ENCODE peak calls at places on chromosome X, in six cellular contexts. R is HepG2, S is GM12891, M is K562, I is GM12878, Q is H1. G is an unnamed sample.

GRCh38 chrX:13001097-13001496 is 26.2 kb downstream of the TMSB4X start:
- DNase-seq in R (no peak), Q (no peak), M (no peak), I (no peak), S (no peak), G (no peak)

GRCh38 chrX:18146954-18147353 is 73.7 kb downstream of the BEND2 start:
- DNase-seq in I (no peak), R (peak), Q (no peak), M (peak), S (no peak), G (no peak)

GRCh38 chrX:21873063-21873785 is 17.4 kb downstream of the YY2 start:
- DNase-seq in Q (no peak), M (no peak), R (no peak), S (no peak), I (no peak), G (no peak)

GRCh38 chrX:148459343-148459742 is 41.1 kb upstream of the AFF2 start:
- DNase-seq in R (no peak), I (peak), M (no peak), Q (no peak), S (no peak), G (no peak)

GRCh38 chrX:103063191-103063845 is 653 bp downstream of the BEX1 start:
- DNase-seq in I (no peak), S (no peak), Q (peak), R (peak), M (no peak), G (no peak)

GRCh38 chrX:97402333-97402732 is 518.6 kb downstream of the RPA4 start:
- DNase-seq in R (no peak), S (no peak), M (no peak), Q (no peak), I (no peak), G (no peak)

GRCh38 chrX:331772-332495 is 13.3 kb upstream of the GTPBP6 start:
- DNase-seq in R (no peak), M (no peak), I (no peak), Q (no peak), S (no peak), G (no peak)

GRCh38 chrX:134603806-134604700 is 54.2 kb downstream of the PLAC1 start:
- DNase-seq in M (no peak), Q (no peak), S (no peak), I (no peak), R (no peak), G (no peak)

GRCh38 chrX:13506574-13506973 is 62.8 kb upstream of the EGFL6 start:
- DNase-seq in I (no peak), Q (no peak), M (peak), S (peak), R (peak), G (peak)

GRCh38 chrX:129427267-129427666 is 96.0 kb downstream of the SMARCA1 start:
- DNase-seq in I (no peak), M (no peak), Q (no peak), S (no peak), R (no peak), G (no peak)

GRCh38 chrX:136577562-136577961 is 45.5 kb downstream of the VGLL1 start:
- DNase-seq in S (no peak), I (no peak), R (peak), Q (no peak), M (peak), G (no peak)

GRCh38 chrX:110135618-110136017 is 132.7 kb downstream of the TMEM164 start:
- DNase-seq in I (no peak), R (no peak), M (no peak), Q (no peak), S (no peak), G (no peak)

GRCh38 chrX:105451426-105451825 is 230.9 kb upstream of the TEX13A start:
- DNase-seq in Q (no peak), R (no peak), M (no peak), S (no peak), I (no peak), G (no peak)

GRCh38 chrX:38225093-38225492 is 4.4 kb upstream of the SRPX start:
- DNase-seq in I (no peak), R (no peak), S (no peak), Q (no peak), M (no peak), G (no peak)

GRCh38 chrX:140733766-140734342 is 24.3 kb downstream of the LINC00632 start:
- DNase-seq in R (peak), S (no peak), Q (no peak), M (peak), I (no peak), G (no peak)

GRCh38 chrX:70138622-70139021 is 5.4 kb downstream of the IGBP1 start:
- DNase-seq in M (no peak), R (no peak), I (no peak), S (no peak), Q (no peak), G (no peak)

GRCh38 chrX:102745513-102746133 is 25.1 kb downstream of the GPRASP3 start:
- DNase-seq in I (no peak), R (no peak), S (no peak), Q (peak), M (no peak), G (no peak)

GRCh38 chrX:105567046-105567445 is 255.3 kb upstream of the NRK start:
- DNase-seq in S (no peak), Q (no peak), R (no peak), I (no peak), M (no peak), G (no peak)

GRCh38 chrX:29315931-29316330 is 728.7 kb downstream of the IL1RAPL1 start:
- DNase-seq in R (no peak), I (no peak), M (no peak), Q (no peak), S (no peak), G (no peak)

GRCh38 chrX:21655901-21656586 is 2.1 kb downstream of the KLHL34 start:
- DNase-seq in M (no peak), R (no peak), I (no peak), S (no peak), Q (no peak), G (peak)

GRCh38 chrX:117972681-117973080 is 143.9 kb downstream of the KLHL13 start:
- DNase-seq in R (no peak), S (no peak), I (no peak), M (no peak), Q (no peak), G (no peak)

GRCh38 chrX:147981038-147981752 is at the start of gene FMR1NB:
- DNase-seq in M (peak), Q (no peak), I (peak), R (no peak), S (no peak), G (no peak)

GRCh38 chrX:1893758-1894294 is 279.0 kb downstream of the ASMT start:
- DNase-seq in M (no peak), R (no peak), S (no peak), Q (no peak), I (no peak), G (no peak)

GRCh38 chrX:14030248-14030592 is 528 bp upstream of the GEMIN8 start:
- DNase-seq in M (no peak), I (no peak), S (no peak), R (no peak), Q (no peak), G (no peak)

GRCh38 chrX:18927558-18927957 is 56.4 kb downstream of the PHKA2 start:
- DNase-seq in Q (no peak), S (no peak), I (no peak), M (no peak), R (no peak), G (no peak)

GRCh38 chrX:51420610-51421009 is 75.8 kb downstream of the NUDT11 start:
- DNase-seq in M (peak), Q (no peak), S (no peak), I (no peak), R (peak), G (no peak)

GRCh38 chrX:6667048-6667768 is 132.3 kb upstream of the VCX3A start:
- DNase-seq in I (no peak), S (no peak), M (no peak), Q (no peak), R (no peak), G (no peak)

GRCh38 chrX:108121291-108121690 is 29.7 kb downstream of the ATG4A start:
- DNase-seq in M (no peak), R (no peak), I (no peak), S (no peak), Q (no peak), G (no peak)

GRCh38 chrX:107718156-107718621 is 57.4 kb downstream of the TSC22D3 start:
- DNase-seq in S (no peak), I (no peak), Q (no peak), R (peak), M (peak), G (no peak)

GRCh38 chrX:8721536-8721935 is 10.4 kb downstream of the ANOS1 start:
- DNase-seq in R (no peak), I (no peak), S (no peak), M (no peak), Q (no peak), G (no peak)

GRCh38 chrX:23637187-23637586 is 30.1 kb upstream of the PRDX4 start:
- DNase-seq in I (no peak), S (no peak), R (no peak), M (no peak), Q (no peak), G (no peak)

GRCh38 chrX:68261060-68261672 is 172.1 kb downstream of the OPHN1 start:
- DNase-seq in Q (no peak), M (no peak), S (no peak), I (no peak), R (no peak), G (no peak)
- TF ChIP-seq TAF1 in Q (no peak), M (no peak), S (no peak), I (no peak), R (no peak), G (no peak)

GRCh38 chrX:48681539-48682183 is 1.9 kb upstream of the WAS start:
- DNase-seq in M (no peak), R (no peak), I (no peak), Q (no peak), S (no peak), G (no peak)

GRCh38 chrX:48683411-48683982 is at the start of gene WAS:
- DNase-seq in R (no peak), M (no peak), S (peak), Q (no peak), I (peak), G (peak)

GRCh38 chrX:48676893-48677270 is 6.7 kb upstream of the WAS start:
- DNase-seq in I (no peak), Q (no peak), S (no peak), M (no peak), R (no peak), G (no peak)

GRCh38 chrX:48676106-48676892 is 7.3 kb upstream of the WAS start:
- DNase-seq in S (peak), M (peak), Q (peak), I (peak), R (peak), G (peak)

GRCh38 chrX:48677456-48678030 is 6.1 kb upstream of the WAS start:
- DNase-seq in Q (no peak), S (no peak), M (no peak), I (no peak), R (peak), G (no peak)
- TF ChIP-seq POLR2A in Q (no peak), S (no peak), M (no peak), I (no peak), R (peak), G (no peak)

DNA sequence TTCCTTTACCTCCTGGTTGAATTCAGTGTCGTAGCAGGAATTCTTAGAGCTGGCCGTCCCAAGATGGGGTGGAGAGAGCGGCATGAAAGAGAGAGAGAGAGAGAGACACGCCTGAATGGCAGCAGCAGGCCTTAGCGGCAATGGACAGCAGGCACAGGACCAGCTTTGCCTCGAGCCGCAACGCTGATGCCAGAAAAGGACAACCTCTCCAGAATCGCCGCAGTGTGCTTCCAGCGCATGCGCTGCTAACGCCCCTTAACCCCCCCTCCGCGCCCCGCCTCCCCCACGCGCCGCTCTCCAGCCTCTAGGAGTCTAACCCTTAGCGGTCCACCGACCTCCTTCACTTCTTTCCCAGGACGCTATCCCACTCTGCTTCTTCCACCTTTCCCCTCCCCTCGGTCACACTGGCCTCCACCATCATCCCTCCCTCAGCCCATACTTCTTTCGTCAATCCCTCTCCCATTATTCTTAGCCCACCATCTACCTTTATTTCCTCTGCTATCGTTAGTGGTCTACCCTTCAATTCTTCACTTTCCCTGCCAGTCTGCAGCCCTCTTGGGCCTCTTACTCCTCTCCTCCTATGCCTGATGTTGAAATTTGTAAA is 10.5 kb upstream of the ZCCHC13 start:
- DNase-seq in M (peak), I (no peak), Q (no peak), S (peak), R (peak), G (peak)
- TF ChIP-seq POLR2AphosphoS5 in M (no peak), I (no peak), Q (peak), S (no peak), R (peak), G (no peak)

GRCh38 chrX:45912316-45912715 is 632.9 kb downstream of the ZNF674 start:
- DNase-seq in Q (no peak), S (no peak), R (no peak), M (no peak), I (no peak), G (no peak)

GRCh38 chrX:45903781-45904201 is 641.4 kb downstream of the ZNF674 start:
- DNase-seq in M (no peak), R (no peak), I (no peak), S (no peak), Q (no peak), G (no peak)

GRCh38 chrX:45907776-45908175 is 637.4 kb downstream of the ZNF674 start:
- DNase-seq in M (peak), I (no peak), S (no peak), Q (no peak), R (no peak), G (no peak)
- TF ChIP-seq TAF1 in M (no peak), I (no peak), S (no peak), Q (no peak), R (no peak), G (no peak)

DNA sequence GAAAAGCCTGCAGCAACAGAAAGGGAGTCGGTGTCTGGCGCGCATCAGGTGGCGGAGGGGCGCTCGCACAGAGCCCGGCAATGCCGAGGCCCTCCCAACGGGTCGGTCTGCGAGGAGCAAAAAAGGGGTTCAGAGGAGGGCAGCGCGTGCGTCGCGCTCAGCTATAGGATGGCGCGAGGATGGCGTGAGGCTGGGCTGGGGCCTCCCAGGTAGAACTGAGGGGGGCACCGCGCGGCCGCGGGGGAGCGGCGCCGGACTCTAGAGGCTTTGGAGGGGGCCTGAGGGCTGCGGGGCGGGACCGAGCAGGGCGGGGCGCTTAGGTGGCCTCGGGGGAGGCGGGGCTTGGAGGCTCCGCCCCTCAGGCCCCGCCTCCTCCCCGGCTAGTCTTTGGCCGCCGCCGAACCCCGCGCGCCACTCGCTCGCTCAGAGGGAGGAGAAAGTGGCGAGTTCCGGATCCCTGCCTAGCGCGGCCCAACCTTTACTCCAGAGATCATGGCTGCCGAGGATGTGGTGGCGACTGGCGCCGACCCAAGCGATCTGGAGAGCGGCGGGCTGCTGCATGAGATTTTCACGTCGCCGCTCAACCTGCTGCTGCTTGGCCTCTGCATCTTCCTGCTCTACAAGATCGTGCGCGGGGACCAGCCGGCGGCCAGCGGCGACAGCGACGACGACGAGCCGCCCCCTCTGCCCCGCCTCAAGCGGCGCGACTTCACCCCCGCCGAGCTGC is at the start of gene PGRMC1:
- DNase-seq in M (peak), R (peak), I (peak), Q (peak), S (peak), G (peak)
- TF ChIP-seq POLR2A in M (peak), R (peak), I (peak), Q (peak), S (peak), G (peak)